ENCODE peak calls at places on chromosomes 6 and 20, in seven cellular contexts. R, B, K, Z, A, X and C are unnamed samples.

GRCh38 chr20:45020236-45020886 is 54.0 kb downstream of the STK4 start:
- DNase-seq in R (no peak), B (peak), K (no peak), Z (no peak), A (no peak), X (no peak), C (peak)

GRCh38 chr6:38501931-38502330 is 137.8 kb downstream of the BTBD9 start:
- DNase-seq in R (no peak), B (no peak), K (peak), Z (no peak), A (no peak), X (no peak), C (no peak)

GRCh38 chr20:36299459-36299858 is 6.7 kb upstream of the DLGAP4 start:
- DNase-seq in R (no peak), B (no peak), K (no peak), Z (no peak), A (no peak), X (no peak), C (no peak)

GRCh38 chr6:20217476-20217855 is 5.2 kb upstream of the MBOAT1 start:
- DNase-seq in R (no peak), B (peak), K (no peak), Z (no peak), A (no peak), X (no peak), C (no peak)

GRCh38 chr6:166494757-166495486 is 91.6 kb downstream of the RAMACL start:
- DNase-seq in R (no peak), B (no peak), K (no peak), Z (no peak), A (peak), X (no peak), C (no peak)

GRCh38 chr6:153312633-153313032 is 181.6 kb upstream of the RGS17 start:
- DNase-seq in R (peak), B (peak), K (peak), Z (peak), A (peak), X (peak), C (peak)

GRCh38 chr6:35343092-35343834 is 905 bp downstream of the PPARD start:
- DNase-seq in R (peak), B (peak), K (no peak), Z (no peak), A (no peak), X (no peak), C (no peak)

GRCh38 chr20:58128635-58129625 is 99.5 kb downstream of the ANKRD60 start:
- DNase-seq in R (no peak), B (no peak), K (no peak), Z (no peak), A (no peak), X (no peak), C (no peak)